ENCODE peak calls at places on chromosome 17, in seven cellular contexts. V is neural progenitor cell, W is trophoblast cell, F is GM06990, H is ascending aorta, R is adrenal gland, P is ovary. O is an unnamed sample. For H3K27me3, the result is how much of the 10 kb centered on the place peaks cover.

GRCh38 chr17:246226-246625 is 64.8 kb upstream of the DOC2B start:
- DNase-seq in V (no peak), W (no peak), F (no peak), H (no peak), R (no peak), P (no peak), O (peak)

GRCh38 chr17:40564883-40565744 is at the start of gene CCR7:
- DNase-seq in V (no peak), W (no peak), F (peak), H (no peak), R (no peak), P (no peak), O (no peak)

GRCh38 chr17:19398301-19399181 is 11.6 kb upstream of the MFAP4 start:
- DNase-seq in V (no peak), W (no peak), F (no peak), H (peak), R (peak), P (no peak), O (peak)

GRCh38 chr17:21242780-21243515 is 10.3 kb downstream of the NATD1 start:
- DNase-seq in V (no peak), W (no peak), F (no peak), H (no peak), R (no peak), P (no peak), O (peak)

GRCh38 chr17:69997332-69997731 is 77.7 kb upstream of the KCNJ16 start:
- DNase-seq in V (no peak), W (peak), F (no peak), H (no peak), R (no peak), P (no peak), O (no peak)

GRCh38 chr17:72590382-72590781 is 469.6 kb downstream of the SOX9 start:
- DNase-seq in V (no peak), W (peak), F (no peak), H (no peak), R (no peak), P (no peak), O (no peak)

GRCh38 chr17:10754861-10755591 is 25.2 kb upstream of the TMEM220 start:
- DNase-seq in V (peak), W (peak), F (no peak), H (no peak), R (no peak), P (no peak), O (no peak)

GRCh38 chr17:19753049-19753444 is 4.9 kb upstream of the ALDH3A1 start:
- DNase-seq in V (no peak), W (peak), F (no peak), H (peak), R (peak), P (no peak), O (peak)

GRCh38 chr17:45288825-45289224 is 26.9 kb upstream of the SPATA32 start:
- DNase-seq in V (no peak), W (no peak), F (no peak), H (no peak), R (no peak), P (no peak), O (peak)

GRCh38 chr17:12438813-12439586 is 226.7 kb upstream of the MYOCD start:
- DNase-seq in V (no peak), W (no peak), F (no peak), H (no peak), R (no peak), P (no peak), O (no peak)

GRCh38 chr17:72613411-72614292 is 478.8 kb downstream of the SLC39A11 start:
- DNase-seq in V (no peak), W (no peak), F (no peak), H (no peak), R (no peak), P (no peak), O (no peak)

GRCh38 chr17:75723201-75723930 is 2.1 kb downstream of the ITGB4 start:
- DNase-seq in V (no peak), W (peak), F (no peak), H (no peak), R (no peak), P (no peak), O (peak)

GRCh38 chr17:29760279-29760721 is 137.6 kb upstream of the CORO6 start:
- DNase-seq in V (peak), W (peak), F (peak), H (no peak), R (no peak), P (no peak), O (no peak)

GRCh38 chr17:78905111-78905510 is 2.1 kb upstream of the CEP295NL start:
- DNase-seq in V (no peak), W (no peak), F (no peak), H (no peak), R (no peak), P (no peak), O (no peak)

GRCh38 chr17:78908426-78908825 is 5.4 kb upstream of the CEP295NL start:
- DNase-seq in V (no peak), W (no peak), F (no peak), H (no peak), R (peak), P (no peak), O (no peak)

GRCh38 chr17:78915872-78916632 is 9.1 kb downstream of the TIMP2 start:
- DNase-seq in V (no peak), W (peak), F (no peak), H (no peak), R (peak), P (no peak), O (peak)

GRCh38 chr17:78912082-78912481 is 9.1 kb upstream of the CEP295NL start:
- DNase-seq in V (no peak), W (no peak), F (no peak), H (no peak), R (peak), P (no peak), O (no peak)

DNA sequence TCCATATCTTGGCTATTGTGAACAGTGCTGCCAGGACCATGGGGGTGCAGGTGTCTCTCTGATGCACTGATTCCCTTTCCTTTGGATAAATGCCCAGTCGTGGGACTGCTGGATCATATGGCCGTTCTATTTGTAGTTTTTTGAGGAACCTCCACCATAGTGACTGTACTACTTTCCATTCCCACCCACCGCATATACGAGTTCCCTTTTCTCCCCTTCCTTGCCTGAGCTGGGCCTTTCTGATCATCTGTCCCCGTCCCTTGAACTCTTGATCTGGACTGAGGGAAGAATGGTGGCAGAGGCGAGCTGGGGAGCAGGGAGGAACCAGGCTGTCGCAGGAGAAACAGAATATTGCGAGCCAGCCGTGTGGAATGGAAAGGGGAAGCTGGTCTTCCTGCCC is 7.9 kb upstream of the CEP295NL start:
- DNase-seq in V (no peak), W (no peak), F (no peak), H (no peak), R (peak), P (no peak), O (no peak)
- H3K27me3 ChIP-seq in V (under half), W (under half), F (under half), H (under half), R (under half), P (under half), O (under half)

GRCh38 chr17:62130739-62131138 is 65.7 kb upstream of the MED13 start:
- DNase-seq in V (no peak), W (no peak), F (no peak), H (no peak), R (no peak), P (no peak), O (no peak)

GRCh38 chr17:62126292-62126691 is 61.2 kb upstream of the MED13 start:
- DNase-seq in V (no peak), W (no peak), F (no peak), H (no peak), R (no peak), P (no peak), O (no peak)

GRCh38 chr17:62119373-62119772 is 54.3 kb upstream of the MED13 start:
- DNase-seq in V (no peak), W (no peak), F (peak), H (no peak), R (no peak), P (no peak), O (no peak)

DNA sequence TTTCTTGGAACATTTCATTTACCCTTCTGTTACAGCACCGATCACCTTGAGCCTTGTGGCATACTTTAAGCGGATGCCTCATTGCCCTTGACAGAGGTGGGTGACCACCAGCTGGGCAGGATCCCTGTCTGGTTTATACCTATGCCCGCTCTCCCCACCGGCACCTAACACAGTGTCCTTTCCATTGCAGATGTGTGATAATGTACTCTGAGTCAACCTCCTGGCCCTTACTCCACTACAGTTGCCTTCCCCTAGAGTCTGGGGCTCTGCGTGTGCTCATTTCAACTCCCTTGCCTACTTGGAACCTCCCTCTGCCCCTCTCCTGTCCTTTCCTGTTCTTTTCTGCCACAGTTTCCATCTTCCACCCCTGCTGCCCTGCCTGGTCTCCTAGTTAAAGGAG is 60.2 kb upstream of the MED13 start:
- DNase-seq in V (no peak), W (no peak), F (no peak), H (no peak), R (no peak), P (no peak), O (no peak)
- H3K27me3 ChIP-seq in V (under half), W (under half), F (under half), H (under half), R (under half), P (under half), O (under half)

GRCh38 chr17:35414247-35414646 is 18.1 kb downstream of the SLFN12 start:
- DNase-seq in V (no peak), W (no peak), F (no peak), H (no peak), R (no peak), P (no peak), O (no peak)
- H3K27me3 ChIP-seq in V (under half), W (under half), F (under half), H (under half), R (under half), P (under half), O (under half)

GRCh38 chr17:9002236-9002609 is 19.1 kb upstream of the NTN1 start:
- DNase-seq in V (peak), W (no peak), F (no peak), H (peak), R (no peak), P (no peak), O (no peak)
- H3K27me3 ChIP-seq in V (half or more), W (under half), F (under half), H (under half), R (under half), P (under half), O (half or more)

DNA sequence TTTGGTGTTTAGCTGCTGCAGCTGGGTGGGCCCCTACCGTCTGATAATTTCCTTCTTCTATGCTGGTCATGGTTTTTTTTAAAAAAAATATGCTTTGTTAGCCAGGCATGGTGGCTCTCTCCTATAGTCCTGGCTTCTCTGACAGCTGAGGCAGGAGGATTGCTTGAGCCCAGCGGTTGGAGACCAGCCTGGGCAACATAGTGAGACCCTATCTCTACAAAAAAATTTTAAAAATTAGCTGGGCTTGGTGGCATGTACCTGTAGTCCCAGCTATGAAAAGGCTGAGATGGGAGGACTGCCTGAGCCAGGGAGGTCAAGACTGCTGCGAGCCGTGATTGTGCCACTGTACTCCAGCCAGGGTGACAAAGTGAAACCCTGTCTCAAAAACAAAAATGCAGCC is 19.4 kb downstream of the B4GALNT2 start:
- DNase-seq in V (no peak), W (peak), F (no peak), H (no peak), R (no peak), P (no peak), O (no peak)
- H3K27me3 ChIP-seq in V (under half), W (under half), F (under half), H (under half), R (under half), P (under half), O (half or more)

DNA sequence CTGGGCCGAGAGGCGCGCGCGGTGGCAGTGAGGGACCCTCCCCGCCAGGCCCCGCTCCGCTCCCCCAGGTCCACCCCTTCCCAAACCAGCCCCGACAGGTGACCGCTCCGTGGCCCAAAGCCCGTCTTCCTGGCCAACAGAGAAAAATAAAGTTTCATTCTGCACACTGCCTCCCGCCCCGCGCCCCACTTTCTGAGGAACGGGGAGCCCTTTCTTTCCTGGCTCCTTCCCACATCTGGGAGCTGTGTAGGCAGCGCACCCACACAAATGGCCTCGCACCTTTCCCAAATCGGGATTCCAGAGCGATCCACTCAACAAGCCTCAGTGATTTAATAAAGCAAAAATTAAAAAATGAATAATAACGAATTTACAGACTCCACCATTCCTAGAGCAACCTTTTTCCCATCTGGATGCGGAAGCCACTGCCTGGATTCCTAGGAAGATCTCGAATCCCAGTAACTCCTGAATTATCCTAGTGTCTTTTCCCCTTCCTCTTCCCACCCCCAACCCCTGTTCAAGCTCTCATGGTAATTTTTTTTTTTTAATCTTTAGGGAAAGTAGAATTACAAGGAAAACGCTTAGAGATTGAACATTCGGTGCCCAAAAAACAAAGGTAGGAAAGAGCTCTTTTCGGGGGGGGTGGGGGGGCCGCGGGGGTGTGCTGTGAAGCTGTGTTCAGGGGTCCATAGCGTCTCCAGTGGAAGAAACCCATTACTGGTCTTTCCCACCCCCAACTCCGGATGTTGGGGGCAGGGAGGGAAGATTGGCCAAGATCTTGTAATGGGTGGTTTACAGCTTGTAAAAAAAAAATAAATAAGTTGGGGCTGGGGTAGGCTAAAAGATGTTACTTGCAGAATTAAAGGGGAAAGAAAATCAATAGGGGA is 1.6 kb downstream of the IGF2BP1 start:
- DNase-seq in V (peak), W (no peak), F (no peak), H (no peak), R (no peak), P (no peak), O (no peak)
- H3K27me3 ChIP-seq in V (under half), W (under half), F (under half), H (under half), R (half or more), P (under half), O (half or more)

GRCh38 chr17:39219647-39220154 is 6.0 kb downstream of the STAC2 start:
- DNase-seq in V (no peak), W (no peak), F (no peak), H (peak), R (no peak), P (no peak), O (peak)
- H3K27me3 ChIP-seq in V (half or more), W (under half), F (under half), H (under half), R (under half), P (under half), O (under half)

GRCh38 chr17:76992911-76993310 is 124.7 kb downstream of the MGAT5B start:
- DNase-seq in V (no peak), W (no peak), F (no peak), H (no peak), R (no peak), P (no peak), O (no peak)

GRCh38 chr17:76995352-76996105 is 127.3 kb downstream of the MGAT5B start:
- DNase-seq in V (peak), W (no peak), F (no peak), H (no peak), R (no peak), P (no peak), O (no peak)

GRCh38 chr17:76996741-76997694 is 128.8 kb downstream of the MGAT5B start:
- DNase-seq in V (no peak), W (no peak), F (no peak), H (no peak), R (no peak), P (no peak), O (no peak)

GRCh38 chr17:76993636-76994035 is 125.4 kb downstream of the MGAT5B start:
- DNase-seq in V (no peak), W (no peak), F (no peak), H (no peak), R (no peak), P (no peak), O (no peak)

DNA sequence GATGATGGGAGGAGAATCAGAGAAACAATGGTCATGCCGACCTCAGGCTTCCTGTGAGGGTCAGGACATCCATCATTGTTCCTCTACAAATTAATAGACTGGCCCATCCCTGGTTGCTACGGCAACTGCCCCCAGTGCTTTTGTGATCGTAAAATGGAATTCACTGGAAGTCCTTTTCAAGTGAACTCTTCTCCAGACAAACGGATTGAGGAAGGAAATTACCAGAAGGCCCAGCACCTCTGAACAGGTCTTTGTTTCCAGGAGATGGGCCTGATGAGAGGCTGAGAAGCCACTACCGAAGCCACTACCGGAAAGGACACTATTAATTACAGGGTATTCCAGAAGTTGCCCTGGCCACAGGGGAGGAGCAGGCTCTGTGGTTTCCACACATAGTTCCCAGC is 126.0 kb downstream of the MGAT5B start:
- DNase-seq in V (peak), W (no peak), F (no peak), H (no peak), R (no peak), P (no peak), O (no peak)
- H3K27me3 ChIP-seq in V (under half), W (under half), F (under half), H (under half), R (under half), P (under half), O (under half)

DNA sequence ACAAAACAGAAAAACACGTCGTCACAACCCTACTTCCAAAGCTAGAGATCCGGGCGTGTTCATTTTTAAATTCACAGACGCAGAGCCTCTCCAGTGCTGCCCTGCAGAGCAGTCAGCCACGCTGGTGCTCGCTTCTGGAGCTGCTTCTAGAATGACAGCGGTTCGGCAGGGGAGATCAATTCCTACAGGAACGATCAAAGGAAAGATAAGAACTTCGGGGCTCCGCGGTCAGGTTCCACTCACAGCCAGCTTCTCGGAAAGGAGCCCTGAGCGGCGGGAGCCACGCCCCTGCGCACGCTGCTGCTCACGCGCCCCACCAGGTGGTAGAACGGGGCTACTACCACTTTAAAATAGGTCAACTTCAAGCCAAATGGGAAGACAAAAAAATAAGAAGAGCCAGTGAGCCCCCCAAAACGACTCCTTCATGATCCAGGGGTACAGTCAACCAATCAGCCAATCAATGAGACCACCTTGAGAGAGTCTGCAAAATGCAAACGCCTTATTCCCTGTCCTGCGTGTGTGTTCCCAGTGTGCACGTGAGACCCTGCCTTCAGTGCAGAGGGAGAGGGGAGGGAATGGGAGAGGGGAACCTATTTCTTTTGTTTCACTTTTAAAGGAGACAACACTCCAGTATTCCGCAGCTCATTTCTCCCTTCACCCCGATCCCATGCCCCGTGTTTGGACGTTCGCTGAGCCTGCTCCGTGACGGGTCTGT is 209.7 kb downstream of the RBFOX3 start:
- DNase-seq in V (peak), W (peak), F (peak), H (peak), R (peak), P (peak), O (peak)
- H3K27me3 ChIP-seq in V (under half), W (under half), F (under half), H (under half), R (under half), P (under half), O (half or more)

O was measured in left ventricle myocardium inferior.